ENCODE peak calls at places on chromosome 12, in ten cellular contexts. S is mammary epithelial cell; L is left ventricle myocardium inferior; Z is CD8-positive, alpha-beta T cell; I is heart right ventricle; V is Peyer's patch; E is PC-9; F is sigmoid colon; T is prostate gland; U is upper lobe of right lung. B is an unnamed sample.

GRCh38 chr12:113841786-113842185 is 124.3 kb downstream of the RBM19 start:
- DNase-seq in S (no peak), L (no peak), Z (no peak), I (no peak), V (no peak), E (no peak), F (no peak), T (no peak), U (no peak), B (no peak)

GRCh38 chr12:116143883-116144266 is 133.6 kb downstream of the MED13L start:
- DNase-seq in S (peak; percentile 54), L (no peak), Z (no peak), I (no peak), V (no peak), E (no peak), F (no peak), T (no peak), U (no peak), B (peak; percentile 48)

GRCh38 chr12:93802293-93802692 is 125.1 kb downstream of the CRADD start:
- DNase-seq in S (no peak), L (peak; percentile 36), Z (no peak), I (no peak), V (no peak), E (no peak), F (no peak), T (no peak), U (no peak), B (no peak)

GRCh38 chr12:132424118-132424438 is 65.9 kb upstream of the FBRSL1 start:
- DNase-seq in S (no peak), L (no peak), Z (no peak), I (no peak), V (no peak), E (no peak), F (no peak), T (no peak), U (no peak), B (peak; percentile 74)

GRCh38 chr12:76400136-76400535 is 51.9 kb upstream of the BBS10 start:
- DNase-seq in S (no peak), L (no peak), Z (no peak), I (no peak), V (no peak), E (no peak), F (no peak), T (no peak), U (no peak), B (no peak)

GRCh38 chr12:89770391-89770790 is 61.8 kb upstream of the ATP2B1 start:
- DNase-seq in S (no peak), L (no peak), Z (no peak), I (no peak), V (no peak), E (peak; percentile 35), F (no peak), T (no peak), U (no peak), B (no peak)

GRCh38 chr12:3761116-3761770 is 8.3 kb upstream of the CRACR2A start:
- DNase-seq in S (no peak), L (no peak), Z (no peak), I (no peak), V (no peak), E (no peak), F (no peak), T (no peak), U (no peak), B (no peak)

GRCh38 chr12:64362721-64363305 is 27.7 kb downstream of the C12orf56 start:
- DNase-seq in S (no peak), L (no peak), Z (no peak), I (no peak), V (no peak), E (no peak), F (no peak), T (no peak), U (no peak), B (no peak)

GRCh38 chr12:122080149-122081107 is 1.9 kb downstream of the MLXIP start:
- DNase-seq in S (peak; percentile 91), L (peak; percentile 53), Z (no peak), I (no peak), V (peak; percentile 57), E (peak; percentile 82), F (peak; percentile 93), T (peak; percentile 60), U (peak; percentile 61), B (no peak)

GRCh38 chr12:98838282-98838681 is 193.2 kb downstream of the APAF1 start:
- DNase-seq in S (no peak), L (no peak), Z (no peak), I (no peak), V (no peak), E (no peak), F (no peak), T (no peak), U (no peak), B (peak; percentile 30)

GRCh38 chr12:130988261-130989175 is 34.8 kb downstream of the ADGRD1 start:
- DNase-seq in S (no peak), L (no peak), Z (no peak), I (no peak), V (no peak), E (no peak), F (peak; percentile 38), T (no peak), U (peak; percentile 35), B (no peak)

GRCh38 chr12:95993907-95994306 is 2.2 kb downstream of the HAL start:
- DNase-seq in S (no peak), L (no peak), Z (no peak), I (no peak), V (no peak), E (no peak), F (no peak), T (no peak), U (no peak), B (no peak)
- H3K4me3 ChIP-seq in S (no peak overlapping the region), L (no peak overlapping the region), Z (no peak overlapping the region), I (no peak overlapping the region), V (no peak overlapping the region), E (no peak overlapping the region), F (no peak overlapping the region), T (no peak overlapping the region), U (no peak overlapping the region), B (no peak overlapping the region)

DNA sequence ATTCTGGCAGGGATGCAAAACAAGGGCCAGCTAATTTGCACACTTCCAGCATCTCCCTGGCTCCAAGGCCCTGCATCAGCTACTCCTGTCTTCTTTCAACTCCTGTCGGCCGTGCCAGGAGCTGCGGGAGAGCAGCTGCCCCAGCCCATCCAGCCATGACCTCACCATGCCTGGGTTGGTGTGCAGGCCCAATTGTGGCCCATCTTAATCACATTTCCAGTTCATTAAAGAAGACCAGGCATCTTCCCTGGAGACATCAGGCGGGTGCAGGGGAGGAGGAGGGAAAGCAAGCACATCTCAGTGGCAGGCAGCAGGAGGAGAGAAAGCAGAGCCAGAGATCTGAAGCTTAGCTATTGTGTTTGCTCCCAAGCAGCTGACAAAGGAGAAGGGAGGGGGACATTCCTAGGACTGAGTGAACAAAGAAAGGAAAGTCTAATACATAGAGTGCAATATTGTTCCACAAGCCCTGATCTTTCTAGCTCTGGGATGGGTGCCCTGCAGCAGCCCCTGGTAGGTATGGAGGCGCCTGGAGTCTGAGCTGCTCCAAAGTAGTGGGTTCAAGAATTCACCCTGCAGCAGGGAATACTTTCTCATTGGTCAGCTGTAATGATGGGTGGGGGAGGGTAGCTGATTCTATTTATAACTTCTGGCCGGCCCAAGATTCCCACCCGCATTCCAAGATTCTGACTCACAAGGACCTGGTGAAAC is 40.1 kb downstream of the VWF start:
- DNase-seq in S (peak; percentile 64), L (no peak), Z (no peak), I (no peak), V (no peak), E (peak; percentile 87), F (peak; percentile 83), T (no peak), U (no peak), B (no peak)
- H3K4me1 ChIP-seq in S (peaks cover 19% of the 10 kb centered on the region), L (peaks cover 94% of the 10 kb centered on the region), Z (no peaks in the 10 kb centered on the region), I (peaks cover 79% of the 10 kb centered on the region), V (peaks cover 3% of the 10 kb centered on the region), E (peaks cover 68% of the 10 kb centered on the region), F (peaks cover 48% of the 10 kb centered on the region), T (no peaks in the 10 kb centered on the region), U (peaks cover 13% of the 10 kb centered on the region), B (no peaks in the 10 kb centered on the region)

DNA sequence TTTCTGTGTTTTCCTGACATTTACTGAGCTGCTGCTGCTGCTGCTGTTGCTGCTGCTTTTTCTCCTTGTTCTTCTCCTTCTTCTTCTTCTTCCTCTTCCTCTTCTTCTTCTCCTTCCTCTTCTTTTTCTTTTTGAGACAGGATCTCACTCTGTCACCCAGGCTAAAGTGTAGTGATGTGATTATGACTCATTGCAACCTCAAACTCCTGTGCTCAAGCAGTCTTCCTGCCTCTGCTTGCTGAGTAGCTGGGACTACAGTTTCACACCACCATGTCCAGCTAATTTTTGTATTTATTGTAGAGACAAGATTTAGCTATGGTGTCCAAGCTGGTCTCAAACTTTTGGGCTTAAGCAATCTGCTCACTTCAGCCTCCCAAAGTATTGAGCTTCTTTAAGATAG is 95.8 kb downstream of the TMTC3 start:
- DNase-seq in S (peak; percentile 82), L (no peak), Z (no peak), I (no peak), V (no peak), E (no peak), F (no peak), T (no peak), U (no peak), B (no peak)
- TF ChIP-seq CTCF in S (no peak), L (no peak), Z (no peak), I (no peak), V (no peak), E (no peak), F (no peak), T (no peak), U (no peak), B (no peak)

DNA sequence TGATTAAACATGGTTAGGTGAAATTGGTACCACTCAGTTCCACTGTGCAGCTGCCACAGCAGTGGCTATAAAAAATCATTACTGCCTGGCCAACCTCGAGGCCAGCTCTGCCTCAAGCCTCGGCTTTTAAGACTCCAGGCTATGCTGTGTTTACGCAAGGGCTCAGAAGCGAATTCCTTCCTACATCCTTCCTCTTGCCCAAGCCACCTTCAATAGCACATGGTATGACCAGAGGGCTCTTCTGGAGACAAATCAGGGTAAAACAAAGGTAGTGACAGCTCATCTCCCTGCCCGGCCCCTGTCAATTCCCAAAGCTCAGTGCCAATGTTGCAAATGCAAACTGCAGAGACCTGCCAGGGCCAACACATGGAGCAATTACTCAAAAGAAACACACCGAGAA is 31.9 kb downstream of the NUAK1 start:
- DNase-seq in S (peak; percentile 26), L (no peak), Z (no peak), I (no peak), V (no peak), E (peak; percentile 95), F (no peak), T (peak; percentile 27), U (no peak), B (no peak)
- H3K4me3 ChIP-seq in S (no peak overlapping the region), L (no peak overlapping the region), Z (no peak overlapping the region), I (no peak overlapping the region), V (no peak overlapping the region), E (no peak overlapping the region), F (no peak overlapping the region), T (no peak overlapping the region), U (no peak overlapping the region), B (no peak overlapping the region)

GRCh38 chr12:53045646-53046045 is 4.2 kb upstream of the TNS2 start:
- DNase-seq in S (no peak), L (no peak), Z (no peak), I (no peak), V (no peak), E (no peak), F (no peak), T (no peak), U (no peak), B (no peak)
- H3K4me1 ChIP-seq in S (peaks cover 49% of the 10 kb centered on the region), L (peaks cover 78% of the 10 kb centered on the region), Z (peaks cover 5% of the 10 kb centered on the region), I (peaks cover 68% of the 10 kb centered on the region), V (peaks cover 3% of the 10 kb centered on the region), E (peaks cover 17% of the 10 kb centered on the region), F (peaks cover 68% of the 10 kb centered on the region), T (peaks cover 16% of the 10 kb centered on the region), U (peaks cover 35% of the 10 kb centered on the region), B (peaks cover 29% of the 10 kb centered on the region)

GRCh38 chr12:2640281-2640680 is 154.5 kb upstream of the FKBP4 start:
- DNase-seq in S (no peak), L (no peak), Z (no peak), I (no peak), V (peak; percentile 28), E (no peak), F (peak; percentile 65), T (no peak), U (no peak), B (no peak)
- TF ChIP-seq CTCF in S (no peak), L (no peak), Z (no peak), I (no peak), V (no peak), E (no peak), F (no peak), T (no peak), U (no peak), B (no peak)